ENCODE peak calls at places on chromosomes 1 and 21, in seven cellular contexts. H, J, E, N, Y, S and R are unnamed samples.

GRCh38 chr21:45887121-45887611 is 94.4 kb upstream of the COL6A1 start:
- DNase-seq in H (no peak), N (no peak), E (no peak), S (peak), J (no peak), Y (no peak), R (no peak)

GRCh38 chr1:205693421-205693991 is 13.2 kb upstream of the SLC45A3 start:
- DNase-seq in Y (no peak), J (no peak), S (no peak), N (no peak), E (no peak), H (no peak), R (no peak)

GRCh38 chr1:222736470-222736869 is 532 bp upstream of the FAM177B start:
- DNase-seq in H (no peak), E (no peak), Y (no peak), J (no peak), N (peak), S (no peak), R (no peak)

GRCh38 chr1:97553975-97554374 is 366.9 kb downstream of the DPYD start:
- DNase-seq in N (no peak), Y (no peak), H (no peak), J (no peak), S (no peak), E (no peak), R (no peak)

GRCh38 chr1:198848649-198849048 is 209.8 kb downstream of the PTPRC start:
- DNase-seq in N (no peak), E (no peak), H (no peak), S (no peak), Y (no peak), J (no peak), R (no peak)

GRCh38 chr1:190658907-190659306 is 181.2 kb upstream of the BRINP3 start:
- DNase-seq in N (no peak), H (no peak), S (no peak), E (no peak), Y (no peak), J (no peak), R (no peak)

GRCh38 chr1:113872219-113872934 is 865 bp upstream of the PTPN22 start:
- DNase-seq in E (no peak), S (no peak), N (no peak), J (no peak), Y (no peak), H (peak), R (peak)

GRCh38 chr1:41742219-41742618 is 176.5 kb downstream of the HIVEP3 start:
- DNase-seq in N (no peak), E (no peak), Y (no peak), S (no peak), J (no peak), H (no peak), R (no peak)

GRCh38 chr1:201570158-201570885 is 31.4 kb downstream of the NAV1 start:
- DNase-seq in S (no peak), J (no peak), N (no peak), H (no peak), Y (no peak), E (no peak), R (no peak)

GRCh38 chr1:50605186-50605875 is 182.1 kb upstream of the DMRTA2 start:
- DNase-seq in S (peak), N (no peak), H (peak), J (peak), E (peak), Y (no peak), R (no peak)

GRCh38 chr1:206582537-206583460 is 29.5 kb downstream of the EIF2D start:
- DNase-seq in Y (no peak), H (no peak), J (no peak), E (no peak), N (no peak), S (no peak), R (no peak)

GRCh38 chr21:28325618-28326017 is 667.1 kb downstream of the LTN1 start:
- DNase-seq in N (peak), S (no peak), Y (no peak), H (no peak), J (no peak), E (no peak), R (no peak)

DNA sequence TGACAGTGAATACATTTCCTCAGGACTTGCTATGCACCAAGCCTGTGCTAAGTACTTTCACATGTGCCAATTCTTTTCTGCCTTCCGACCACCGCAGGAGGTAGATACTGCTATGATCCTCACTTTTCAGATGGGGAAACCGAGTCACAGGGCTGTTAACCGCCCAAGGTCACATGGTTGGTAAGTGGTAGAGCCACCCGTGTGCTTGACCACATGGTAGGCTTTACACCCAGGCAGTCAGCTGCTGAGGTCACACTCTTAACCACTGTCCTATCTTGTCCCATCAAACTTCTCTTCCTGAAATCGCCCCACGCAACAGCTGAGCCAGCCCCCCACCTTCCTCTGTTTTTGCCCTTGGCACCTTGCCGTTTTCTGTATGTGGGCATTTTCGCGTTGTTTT is 31.0 kb upstream of the SDHB start:
- DNase-seq in S (no peak), E (no peak), N (no peak), Y (no peak), J (no peak), H (no peak), R (no peak)
- TF ChIP-seq JUND in S (no peak), E (no peak), N (no peak), Y (no peak), J (no peak), H (no peak), R (no peak)

DNA sequence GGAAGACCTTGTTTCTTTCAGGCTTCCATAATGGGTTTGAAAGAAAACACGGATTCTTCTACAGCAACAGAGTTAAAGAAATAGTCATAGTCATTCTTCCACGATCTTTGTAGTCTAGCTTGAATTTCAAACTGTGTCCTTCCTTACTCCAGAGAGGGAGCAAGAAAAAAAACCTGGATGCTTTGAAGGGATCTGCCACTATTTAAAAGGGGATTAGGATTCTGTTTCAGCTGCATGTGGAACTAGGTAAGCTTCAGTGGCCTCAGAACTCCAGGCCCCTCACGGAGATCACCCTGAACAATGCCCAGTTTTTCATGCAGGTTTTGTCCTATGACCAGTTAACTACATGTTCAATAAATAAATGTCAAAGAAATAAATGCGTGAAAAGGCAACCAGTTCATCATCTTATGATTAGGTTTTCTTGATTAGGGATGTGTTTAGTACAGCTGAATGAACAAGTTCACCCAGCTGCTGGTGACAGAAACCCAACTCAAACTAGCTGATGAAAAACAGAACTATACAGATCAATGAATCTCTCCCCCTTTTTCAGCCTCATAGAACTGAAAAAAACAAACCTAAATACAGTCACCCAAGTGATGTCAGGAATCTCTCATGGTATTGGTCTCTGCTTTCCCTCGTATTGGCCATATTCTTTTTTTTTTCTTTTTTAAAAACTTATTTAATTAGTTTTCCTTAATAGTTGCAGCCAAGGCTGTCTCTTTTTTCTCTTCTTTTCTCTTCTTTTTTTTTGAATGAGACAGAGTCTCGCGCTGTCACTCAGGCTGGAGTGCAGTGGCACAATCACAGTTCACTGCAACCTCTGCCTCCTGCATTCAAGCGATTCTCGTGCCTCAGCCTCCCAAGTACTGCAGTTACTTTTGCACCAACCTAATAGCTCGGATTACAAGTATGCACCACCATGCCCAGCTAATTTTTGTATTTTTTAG is 14.6 kb upstream of the MPZL1 start:
- DNase-seq in H (no peak), Y (no peak), E (no peak), J (no peak), S (no peak), N (no peak), R (no peak)
- TF ChIP-seq JUND in H (no peak), Y (no peak), E (no peak), J (no peak), S (no peak), N (no peak), R (no peak)

GRCh38 chr1:76110662-76111061 is 36.1 kb downstream of the ST6GALNAC3 start:
- DNase-seq in S (no peak), N (no peak), Y (no peak), H (no peak), E (no peak), J (no peak), R (no peak)
- TF ChIP-seq JUND in S (no peak), N (no peak), Y (no peak), H (no peak), E (no peak), J (no peak), R (no peak)

DNA sequence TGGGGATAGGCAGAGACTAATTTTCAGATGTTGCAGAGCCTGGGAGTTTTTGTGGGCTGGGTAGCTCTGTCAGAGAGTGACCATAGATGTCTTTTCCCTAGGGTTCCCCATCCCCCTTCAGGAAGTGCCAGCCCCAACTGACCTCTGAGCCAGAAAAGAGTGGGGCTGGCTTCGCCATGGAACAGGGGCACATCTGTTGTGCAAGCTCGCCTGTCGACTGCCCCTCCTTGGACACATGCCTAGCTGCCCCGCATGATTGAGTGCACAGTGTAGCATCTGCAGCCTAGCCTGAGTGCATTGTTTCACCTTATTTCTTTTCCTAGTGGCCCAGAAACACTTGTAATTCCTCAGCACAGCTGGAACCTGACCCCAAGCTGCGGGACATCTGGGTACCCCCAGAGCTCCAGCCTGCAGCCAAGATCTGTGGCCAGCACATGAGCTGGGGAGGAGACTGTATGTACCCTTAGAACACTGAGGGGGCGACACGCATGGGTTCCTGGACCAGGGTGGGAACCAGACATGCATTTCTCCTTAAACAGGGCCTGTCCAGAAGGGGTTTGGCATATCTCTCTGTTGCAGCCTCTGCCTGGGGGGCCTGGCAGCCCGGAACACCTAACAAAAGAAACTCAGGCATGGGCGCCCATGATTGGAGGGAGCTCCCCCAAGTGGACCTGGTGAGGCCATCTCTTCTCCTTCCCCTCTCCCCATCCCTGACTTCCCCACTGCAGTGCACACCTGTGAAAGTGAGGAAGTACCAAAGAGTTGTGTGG is 55.2 kb downstream of the SYT14 start:
- DNase-seq in J (no peak), E (no peak), H (no peak), N (no peak), S (no peak), Y (no peak), R (no peak)
- TF ChIP-seq JUND in J (no peak), E (no peak), H (no peak), N (no peak), S (no peak), Y (no peak), R (no peak)

GRCh38 chr1:60281360-60281932 is 207.9 kb upstream of the C1orf87 start:
- DNase-seq in S (peak), H (peak), J (peak), E (peak), Y (peak), N (peak), R (peak)
- TF ChIP-seq JUND in S (peak), H (no peak), J (peak), E (no peak), Y (no peak), N (no peak), R (no peak)

GRCh38 chr1:165114022-165114888 is 242.3 kb downstream of the LMX1A start:
- DNase-seq in Y (no peak), H (peak), S (peak), E (peak), J (peak), N (peak), R (peak)
- TF ChIP-seq JUND in Y (no peak), H (no peak), S (no peak), E (no peak), J (no peak), N (no peak), R (no peak)

GRCh38 chr1:2778220-2778592 is 23.3 kb downstream of the TTC34 start:
- DNase-seq in N (no peak), E (no peak), Y (no peak), H (no peak), S (no peak), J (no peak), R (no peak)
- TF ChIP-seq JUND in N (no peak), E (no peak), Y (no peak), H (no peak), S (no peak), J (no peak), R (no peak)

DNA sequence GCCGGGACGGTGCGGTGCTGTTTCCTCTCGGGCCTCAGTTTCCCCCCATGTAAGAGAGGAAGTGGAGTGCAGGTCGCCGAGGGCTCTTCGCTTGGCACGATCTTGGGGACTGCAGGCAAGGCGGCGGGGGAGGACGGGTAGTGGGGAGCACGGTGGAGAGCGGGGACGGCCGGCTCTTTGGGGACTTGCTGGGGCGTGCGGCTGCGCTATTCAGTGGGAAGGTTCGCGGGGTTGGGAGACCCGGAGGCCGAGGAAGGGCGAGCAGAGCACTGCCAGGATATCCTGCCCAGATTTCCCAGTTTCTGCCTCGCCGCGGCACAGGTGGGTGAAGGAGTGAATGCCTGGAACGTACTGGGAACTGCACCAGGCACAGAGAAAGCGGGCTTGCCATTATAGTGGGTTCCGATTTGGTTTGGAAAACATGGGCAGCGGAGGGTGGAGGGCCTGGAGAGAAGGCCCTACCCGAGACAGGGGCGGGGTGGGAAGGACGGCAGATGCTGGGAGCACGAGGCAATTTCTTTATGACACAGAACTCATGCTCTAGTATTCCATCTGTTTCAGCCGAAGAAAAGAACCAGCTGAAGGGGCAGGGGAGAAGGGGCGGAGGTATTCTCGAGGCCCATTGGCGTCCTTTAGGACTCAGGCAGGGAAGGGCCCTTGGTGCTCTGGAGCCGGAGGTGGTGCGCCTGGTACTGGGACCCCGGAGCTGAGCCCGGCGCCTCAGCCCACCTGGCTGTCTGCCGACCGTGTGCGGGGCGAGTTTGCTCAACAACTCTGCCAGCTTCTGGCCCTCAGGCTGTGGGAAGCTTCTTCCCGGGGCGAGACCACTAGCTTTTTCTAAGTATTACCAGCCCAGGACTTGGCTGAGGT is 970 bp downstream of the PCSK9 start:
- DNase-seq in N (no peak), J (no peak), E (no peak), S (peak), Y (no peak), H (no peak), R (no peak)
- TF ChIP-seq JUND in N (no peak), J (no peak), E (no peak), S (no peak), Y (no peak), H (no peak), R (no peak)